ENCODE peak calls at places on chromosome 1, in eight cellular contexts. Z is psoas muscle; S is fibroblast of the aortic adventitia; Y is GM23248; W is pulmonary artery endothelial cell; D is heart right ventricle; K is activated naive CD4-positive, alpha-beta T cell treated with Interleukin-2 at 50 U/mL for 16 hours; E is hepatic stellate cell. G is an unnamed sample.
A peak's percentile ranks its signal among the peaks of the same experiment; 100 is the strongest.

GRCh38 chr1:119327436-119328155 is 41.0 kb upstream of the HAO2 start:
- DNase-seq in Z (peak; percentile 14), S (peak; percentile 16), Y (peak; percentile 61), W (no peak), D (no peak), K (peak; percentile 25), E (no peak), G (no peak)

GRCh38 chr1:160022330-160023310 is 9.2 kb downstream of the PIGM start:
- DNase-seq in Z (no peak), S (peak; percentile 7), Y (peak; percentile 51), W (no peak), D (no peak), K (no peak), E (no peak), G (no peak)

GRCh38 chr1:230743874-230744273 is 3.3 kb upstream of the CAPN9 start:
- DNase-seq in Z (no peak), S (no peak), Y (no peak), W (no peak), D (no peak), K (no peak), E (no peak), G (no peak)

GRCh38 chr1:181159451-181160151 is 71.1 kb downstream of the IER5 start:
- DNase-seq in Z (no peak), S (peak; percentile 40), Y (peak; percentile 46), W (peak; percentile 59), D (no peak), K (peak; percentile 53), E (peak; percentile 57), G (no peak)

GRCh38 chr1:61605607-61606321 is 119.2 kb downstream of the TM2D1 start:
- DNase-seq in Z (no peak), S (peak; percentile 52), Y (peak; percentile 87), W (peak; percentile 19), D (no peak), K (no peak), E (no peak), G (peak; percentile 12)

GRCh38 chr1:962381-963350 is 2.3 kb downstream of the KLHL17 start:
- DNase-seq in Z (no peak), S (no peak), Y (no peak), W (no peak), D (no peak), K (no peak), E (no peak), G (no peak)

GRCh38 chr1:172753964-172754363 is 95.1 kb downstream of the FASLG start:
- DNase-seq in Z (no peak), S (no peak), Y (no peak), W (no peak), D (no peak), K (no peak), E (no peak), G (no peak)

GRCh38 chr1:41626146-41626545 is 141.7 kb upstream of the EDN2 start:
- DNase-seq in Z (no peak), S (peak; percentile 70), Y (peak; percentile 75), W (no peak), D (no peak), K (no peak), E (no peak), G (no peak)

GRCh38 chr1:145759713-145760112 is 40.4 kb downstream of the CD160 start:
- DNase-seq in Z (no peak), S (no peak), Y (no peak), W (no peak), D (no peak), K (no peak), E (no peak), G (no peak)

GRCh38 chr1:198265073-198265661 is 108.4 kb downstream of the NEK7 start:
- DNase-seq in Z (no peak), S (peak; percentile 31), Y (peak; percentile 55), W (no peak), D (no peak), K (no peak), E (no peak), G (no peak)

GRCh38 chr1:171295821-171296220 is 18.2 kb upstream of the FMO4 start:
- DNase-seq in Z (no peak), S (no peak), Y (peak; percentile 29), W (no peak), D (no peak), K (no peak), E (no peak), G (no peak)

GRCh38 chr1:9038338-9038650 is 12.1 kb upstream of the SLC2A7 start:
- DNase-seq in Z (no peak), S (no peak), Y (no peak), W (no peak), D (no peak), K (no peak), E (no peak), G (no peak)

GRCh38 chr1:161910516-161911077 is 113.1 kb downstream of the OLFML2B start:
- DNase-seq in Z (no peak), S (peak; percentile 48), Y (peak; percentile 64), W (no peak), D (no peak), K (no peak), E (no peak), G (no peak)

GRCh38 chr1:46606255-46606965 is 2.3 kb upstream of the MKNK1 start:
- DNase-seq in Z (no peak), S (no peak), Y (peak; percentile 35), W (no peak), D (no peak), K (no peak), E (no peak), G (no peak)

GRCh38 chr1:110535985-110536384 is 17.0 kb upstream of the KCNA10 start:
- DNase-seq in Z (no peak), S (no peak), Y (no peak), W (no peak), D (no peak), K (no peak), E (no peak), G (no peak)